ENCODE peak calls at places on chromosomes 6 and 20, in five cellular contexts. One of them, this sample, is unnamed.

GRCh38 chr6:114323784-114324183 is 19.0 kb downstream of the HS3ST5 start:
- DNase-seq in colonic mucosa: no peak
- DNase-seq in uterus: no peak
- DNase-seq in cardiac muscle cell: no peak
- DNase-seq in lower leg skin: no peak
- DNase-seq in this sample: no peak

GRCh38 chr20:4666001-4666470 is 55.7 kb upstream of the PRND start:
- DNase-seq in colonic mucosa: peak
- DNase-seq in cardiac muscle cell: no peak
- DNase-seq in lower leg skin: no peak
- DNase-seq in uterus: no peak
- DNase-seq in this sample: no peak

GRCh38 chr20:20211274-20211987 is 156.5 kb upstream of the INSM1 start:
- DNase-seq in cardiac muscle cell: no peak
- DNase-seq in colonic mucosa: peak
- DNase-seq in lower leg skin: no peak
- DNase-seq in uterus: no peak
- DNase-seq in this sample: no peak

GRCh38 chr20:53595018-53595378 is 1.4 kb upstream of the ZNF217 start:
- DNase-seq in colonic mucosa: no peak
- DNase-seq in cardiac muscle cell: no peak
- DNase-seq in uterus: no peak
- DNase-seq in lower leg skin: no peak
- DNase-seq in this sample: no peak

GRCh38 chr6:40723967-40724366 is 136.8 kb upstream of the LRFN2 start:
- DNase-seq in uterus: no peak
- DNase-seq in lower leg skin: peak
- DNase-seq in colonic mucosa: no peak
- DNase-seq in cardiac muscle cell: no peak
- DNase-seq in this sample: no peak

GRCh38 chr20:59823456-59823855 is 110.0 kb downstream of the SYCP2 start:
- DNase-seq in lower leg skin: no peak
- DNase-seq in cardiac muscle cell: no peak
- DNase-seq in uterus: no peak
- DNase-seq in colonic mucosa: no peak
- DNase-seq in this sample: no peak

GRCh38 chr6:143733500-143733899 is 55.7 kb downstream of the PHACTR2 start:
- DNase-seq in uterus: no peak
- DNase-seq in lower leg skin: no peak
- DNase-seq in colonic mucosa: no peak
- DNase-seq in cardiac muscle cell: no peak
- DNase-seq in this sample: no peak

GRCh38 chr20:54364365-54364764 is 111.0 kb upstream of the DOK5 start:
- DNase-seq in lower leg skin: no peak
- DNase-seq in cardiac muscle cell: no peak
- DNase-seq in colonic mucosa: no peak
- DNase-seq in uterus: no peak
- DNase-seq in this sample: no peak

GRCh38 chr6:118708055-118708454 is 56.7 kb upstream of the CEP85L start:
- DNase-seq in colonic mucosa: no peak
- DNase-seq in cardiac muscle cell: no peak
- DNase-seq in uterus: no peak
- DNase-seq in lower leg skin: no peak
- DNase-seq in this sample: no peak

GRCh38 chr6:36358235-36358915 is 21.7 kb upstream of the BNIP5 start:
- DNase-seq in cardiac muscle cell: no peak
- DNase-seq in uterus: no peak
- DNase-seq in colonic mucosa: no peak
- DNase-seq in lower leg skin: no peak
- DNase-seq in this sample: no peak

GRCh38 chr6:124967444-124967843 is 5.2 kb downstream of the RNF217 start:
- DNase-seq in uterus: no peak
- DNase-seq in colonic mucosa: no peak
- DNase-seq in lower leg skin: no peak
- DNase-seq in cardiac muscle cell: no peak
- DNase-seq in this sample: no peak

GRCh38 chr20:51497542-51498467 is 44.7 kb downstream of the NFATC2 start:
- DNase-seq in uterus: no peak
- DNase-seq in lower leg skin: peak
- DNase-seq in colonic mucosa: no peak
- DNase-seq in cardiac muscle cell: no peak
- DNase-seq in this sample: peak

GRCh38 chr6:128655978-128656498 is 135.6 kb upstream of the PTPRK start:
- DNase-seq in cardiac muscle cell: no peak
- DNase-seq in uterus: no peak
- DNase-seq in lower leg skin: no peak
- DNase-seq in colonic mucosa: no peak
- DNase-seq in this sample: no peak

GRCh38 chr20:44800398-44801046 is 9.8 kb downstream of the RIMS4 start:
- DNase-seq in colonic mucosa: no peak
- DNase-seq in uterus: no peak
- DNase-seq in lower leg skin: no peak
- DNase-seq in cardiac muscle cell: no peak
- DNase-seq in this sample: peak

GRCh38 chr6:139254196-139254595 is 37.6 kb downstream of the TXLNB start:
- DNase-seq in cardiac muscle cell: no peak
- DNase-seq in colonic mucosa: no peak
- DNase-seq in uterus: no peak
- DNase-seq in lower leg skin: no peak
- DNase-seq in this sample: no peak

GRCh38 chr6:139251377-139252017 is 40.3 kb downstream of the TXLNB start:
- DNase-seq in lower leg skin: no peak
- DNase-seq in cardiac muscle cell: peak
- DNase-seq in colonic mucosa: no peak
- DNase-seq in uterus: no peak
- DNase-seq in this sample: no peak

GRCh38 chr6:139253656-139254055 is 38.1 kb downstream of the TXLNB start:
- DNase-seq in colonic mucosa: no peak
- DNase-seq in cardiac muscle cell: no peak
- DNase-seq in uterus: no peak
- DNase-seq in lower leg skin: no peak
- DNase-seq in this sample: no peak

GRCh38 chr6:139250296-139251274 is 41.2 kb downstream of the TXLNB start:
- DNase-seq in uterus: peak
- DNase-seq in lower leg skin: peak
- DNase-seq in cardiac muscle cell: peak
- DNase-seq in colonic mucosa: peak
- DNase-seq in this sample: peak

GRCh38 chr6:139252018-139252390 is 39.8 kb downstream of the TXLNB start:
- DNase-seq in colonic mucosa: no peak
- DNase-seq in uterus: no peak
- DNase-seq in cardiac muscle cell: no peak
- DNase-seq in lower leg skin: no peak
- DNase-seq in this sample: no peak
- TF ChIP-seq CTCF in colonic mucosa: no peak
- TF ChIP-seq CTCF in uterus: no peak
- TF ChIP-seq CTCF in cardiac muscle cell: no peak
- TF ChIP-seq CTCF in lower leg skin: no peak
- TF ChIP-seq CTCF in this sample: no peak

DNA sequence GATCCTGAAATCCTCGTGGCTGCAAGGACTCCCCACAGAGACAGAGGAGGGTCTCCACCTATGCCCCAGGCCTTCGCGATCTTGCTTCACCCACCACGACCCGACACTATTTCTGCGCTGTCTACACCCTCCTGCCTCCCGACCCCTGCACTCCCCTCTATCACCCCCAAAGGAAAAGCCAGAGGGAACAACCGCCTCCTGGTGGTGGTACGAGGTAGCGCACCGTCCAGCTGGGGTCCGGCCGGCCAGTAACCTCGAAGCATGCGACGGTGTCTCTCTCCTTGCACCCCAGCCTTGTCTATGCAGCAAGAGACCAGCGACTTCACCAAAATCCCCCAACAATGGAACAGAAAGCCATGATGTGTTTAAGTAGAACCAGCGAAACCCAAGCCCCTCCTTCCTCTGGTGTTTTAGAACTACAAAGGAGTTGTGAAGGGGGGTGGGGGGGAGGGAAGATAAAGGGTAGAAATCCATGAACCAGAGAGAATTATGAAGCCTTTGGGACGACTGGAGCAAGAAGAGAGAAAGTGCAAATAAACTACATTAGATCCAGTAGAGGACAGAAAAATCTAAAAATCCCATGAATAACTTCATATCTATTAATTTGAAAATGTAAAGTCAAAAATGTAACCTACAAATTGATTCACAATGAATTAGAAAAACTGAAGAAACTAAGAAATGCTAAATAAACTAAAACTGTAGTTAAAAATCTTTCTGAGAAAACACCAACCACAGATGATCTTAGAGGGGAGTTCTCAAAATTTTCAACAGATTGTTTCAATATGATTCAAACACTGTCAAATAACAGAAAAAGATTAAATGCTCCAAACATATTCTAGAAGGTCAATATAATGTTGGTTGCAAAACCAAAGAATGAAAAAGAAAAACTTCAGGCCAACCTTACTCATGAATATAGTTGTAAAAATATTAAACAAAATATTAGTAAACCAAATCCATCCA is 168.0 kb downstream of the CDK19 start:
- DNase-seq in colonic mucosa: no peak
- DNase-seq in lower leg skin: no peak
- DNase-seq in uterus: no peak
- DNase-seq in cardiac muscle cell: no peak
- DNase-seq in this sample: no peak
- TF ChIP-seq CTCF in colonic mucosa: no peak
- TF ChIP-seq CTCF in lower leg skin: no peak
- TF ChIP-seq CTCF in uterus: no peak
- TF ChIP-seq CTCF in cardiac muscle cell: peak
- TF ChIP-seq CTCF in this sample: peak

DNA sequence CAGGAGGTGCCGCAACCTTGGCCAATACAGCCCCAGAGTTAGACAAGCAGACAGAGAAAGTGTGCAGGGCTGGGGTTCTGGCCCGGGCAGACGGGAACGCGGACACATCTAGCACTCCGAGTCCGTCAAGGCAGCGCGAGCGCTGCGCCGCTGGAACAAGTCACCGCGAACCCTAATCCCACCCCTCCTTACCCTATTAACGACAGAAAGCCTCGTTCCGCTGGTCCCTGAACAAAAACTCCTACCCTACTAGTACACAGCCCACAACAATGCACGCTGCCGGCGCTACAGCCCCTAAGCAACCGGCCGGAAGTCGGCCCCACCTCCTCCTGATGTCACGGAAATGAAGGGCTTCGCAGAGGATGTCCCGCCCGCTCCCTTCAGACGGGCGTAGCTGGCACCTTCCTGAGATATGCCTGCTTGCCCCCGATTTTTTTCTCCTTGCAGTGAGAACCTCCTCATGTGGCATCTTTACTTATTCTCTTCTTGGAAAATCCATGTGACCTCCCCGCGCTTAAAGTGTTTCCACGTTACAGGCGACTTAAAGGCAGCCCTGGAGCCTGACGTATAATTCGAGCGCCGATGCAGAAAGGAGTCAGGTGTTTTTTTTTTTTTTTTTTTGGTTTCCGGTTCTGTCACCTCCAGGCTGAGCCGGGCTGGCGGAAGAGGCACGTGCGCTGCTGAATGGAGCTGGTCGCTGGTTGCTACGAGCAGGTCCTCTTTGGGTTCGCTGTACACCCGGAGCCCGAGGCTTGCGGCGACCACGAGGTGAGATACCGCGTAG is at the start of the genes C6orf52 and PAK1IP1:
- DNase-seq in uterus: peak
- DNase-seq in colonic mucosa: peak
- DNase-seq in lower leg skin: peak
- DNase-seq in cardiac muscle cell: peak
- DNase-seq in this sample: peak
- TF ChIP-seq CTCF in uterus: peak
- TF ChIP-seq CTCF in colonic mucosa: no peak
- TF ChIP-seq CTCF in lower leg skin: no peak
- TF ChIP-seq CTCF in cardiac muscle cell: no peak
- TF ChIP-seq CTCF in this sample: no peak

GRCh38 chr6:73823046-73823735 is 127.2 kb downstream of the CD109 start:
- DNase-seq in uterus: no peak
- DNase-seq in colonic mucosa: no peak
- DNase-seq in lower leg skin: no peak
- DNase-seq in cardiac muscle cell: peak
- DNase-seq in this sample: no peak

DNA sequence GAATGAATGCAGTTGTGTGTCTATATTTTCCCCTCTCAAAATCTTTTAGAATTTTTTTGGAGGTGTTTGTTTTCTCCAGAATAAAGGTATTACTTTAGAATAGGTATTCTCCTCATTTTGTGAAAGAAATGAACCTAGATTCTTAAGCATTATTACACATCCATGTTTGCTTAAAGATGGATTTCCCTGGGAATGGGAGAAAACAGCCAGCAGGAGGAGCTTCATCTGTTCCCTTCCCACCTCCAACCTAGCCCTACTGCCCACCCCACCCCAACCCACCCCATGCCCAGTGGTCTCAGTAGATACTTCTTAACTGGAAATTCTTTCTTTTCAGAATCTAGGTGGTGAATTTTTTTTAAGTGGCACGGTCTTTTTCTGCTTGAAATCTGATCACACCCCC is 127.8 kb downstream of the CD109 start:
- DNase-seq in lower leg skin: no peak
- DNase-seq in cardiac muscle cell: no peak
- DNase-seq in uterus: no peak
- DNase-seq in colonic mucosa: no peak
- DNase-seq in this sample: no peak
- TF ChIP-seq CTCF in lower leg skin: no peak
- TF ChIP-seq CTCF in cardiac muscle cell: no peak
- TF ChIP-seq CTCF in uterus: no peak
- TF ChIP-seq CTCF in colonic mucosa: no peak
- TF ChIP-seq CTCF in this sample: peak

DNA sequence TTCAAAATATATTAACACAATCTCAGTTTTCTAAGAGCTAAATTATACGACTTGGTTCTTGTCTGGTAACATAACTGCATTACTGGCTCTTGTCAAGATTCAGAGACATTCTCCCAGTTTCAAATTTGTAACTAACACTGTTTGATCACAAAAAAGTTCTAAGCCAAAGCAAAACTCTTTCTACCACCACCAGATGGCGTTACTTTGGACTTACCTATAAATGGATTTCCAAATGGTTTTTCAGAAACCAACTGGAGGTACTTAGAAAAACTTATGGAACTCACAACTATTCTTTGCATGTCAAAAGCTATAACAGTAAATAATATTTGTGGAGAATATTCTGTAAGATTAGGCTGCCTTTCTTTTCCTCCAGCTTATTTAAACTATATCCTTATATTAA is 34.2 kb upstream of the GFRAL start:
- DNase-seq in cardiac muscle cell: peak
- DNase-seq in lower leg skin: no peak
- DNase-seq in colonic mucosa: no peak
- DNase-seq in uterus: no peak
- DNase-seq in this sample: no peak
- TF ChIP-seq CTCF in cardiac muscle cell: peak
- TF ChIP-seq CTCF in lower leg skin: no peak
- TF ChIP-seq CTCF in colonic mucosa: no peak
- TF ChIP-seq CTCF in uterus: no peak
- TF ChIP-seq CTCF in this sample: peak

GRCh38 chr6:145075425-145075824 is 659.9 kb downstream of the EPM2A start:
- DNase-seq in cardiac muscle cell: no peak
- DNase-seq in colonic mucosa: no peak
- DNase-seq in uterus: no peak
- DNase-seq in lower leg skin: no peak
- DNase-seq in this sample: no peak
- TF ChIP-seq CTCF in cardiac muscle cell: no peak
- TF ChIP-seq CTCF in colonic mucosa: no peak
- TF ChIP-seq CTCF in uterus: no peak
- TF ChIP-seq CTCF in lower leg skin: no peak
- TF ChIP-seq CTCF in this sample: peak

This sample was measured in neural crest cell.